ENCODE peak calls at places on chromosomes 7 and 10, in four cellular contexts. One of them, this sample, is unnamed.

GRCh38 chr10:29306688-29307087 is 17.8 kb downstream of the LYZL1 start:
- DNase-seq in uterus: no peak
- DNase-seq in HT-29: no peak
- DNase-seq in SHP77: no peak
- DNase-seq in this sample: no peak

GRCh38 chr10:42955493-42955889 is 121.4 kb upstream of the RET start:
- DNase-seq in uterus: no peak
- DNase-seq in HT-29: no peak
- DNase-seq in SHP77: no peak
- DNase-seq in this sample: no peak

GRCh38 chr7:55469271-55469681 is 103.0 kb downstream of the VOPP1 start:
- DNase-seq in uterus: no peak
- DNase-seq in HT-29: no peak
- DNase-seq in SHP77: no peak
- DNase-seq in this sample: no peak

GRCh38 chr10:101772895-101773761 is 2.8 kb downstream of the FGF8 start:
- DNase-seq in uterus: no peak
- DNase-seq in HT-29: no peak
- DNase-seq in SHP77: no peak
- DNase-seq in this sample: no peak

GRCh38 chr7:116525913-116526857 is 1.3 kb downstream of the CAV1 start:
- DNase-seq in uterus: peak; percentile 83
- DNase-seq in HT-29: peak; percentile 75
- DNase-seq in SHP77: no peak
- DNase-seq in this sample: peak; percentile 25

GRCh38 chr7:137916980-137917645 is 70.3 kb upstream of the DGKI start:
- DNase-seq in uterus: no peak
- DNase-seq in HT-29: no peak
- DNase-seq in SHP77: no peak
- DNase-seq in this sample: no peak

GRCh38 chr7:157001920-157002818 is 8.3 kb downstream of the MNX1 start:
- DNase-seq in uterus: no peak
- DNase-seq in HT-29: no peak
- DNase-seq in SHP77: no peak
- DNase-seq in this sample: no peak

GRCh38 chr10:43259981-43260761 is 6.7 kb downstream of the RASGEF1A start:
- DNase-seq in uterus: no peak
- DNase-seq in HT-29: no peak
- DNase-seq in SHP77: peak; percentile 37
- DNase-seq in this sample: no peak

GRCh38 chr10:3548702-3549101 is 236.3 kb downstream of the KLF6 start:
- DNase-seq in uterus: no peak
- DNase-seq in HT-29: no peak
- DNase-seq in SHP77: no peak
- DNase-seq in this sample: no peak

GRCh38 chr10:91163269-91163708 is 57.2 kb upstream of the PCGF5 start:
- DNase-seq in uterus: peak; percentile 63
- DNase-seq in HT-29: peak; percentile 55
- DNase-seq in SHP77: no peak
- DNase-seq in this sample: peak; percentile 49

GRCh38 chr10:26334932-26335573 is 103.1 kb upstream of the APBB1IP start:
- DNase-seq in uterus: peak; percentile 18
- DNase-seq in HT-29: peak; percentile 69
- DNase-seq in SHP77: peak; percentile 50
- DNase-seq in this sample: peak; percentile 68

GRCh38 chr7:14598978-14599377 is 303.6 kb downstream of the DGKB start:
- DNase-seq in uterus: no peak
- DNase-seq in HT-29: no peak
- DNase-seq in SHP77: no peak
- DNase-seq in this sample: no peak

GRCh38 chr7:45100761-45101480 is 10.6 kb downstream of the TBRG4 start:
- DNase-seq in uterus: no peak
- DNase-seq in HT-29: no peak
- DNase-seq in SHP77: no peak
- DNase-seq in this sample: no peak